ENCODE peak calls at places on chromosome 1, in four cellular contexts. One of them, this sample, is unnamed.

GRCh38 chr1:60169206-60169605 is 95.6 kb upstream of the C1orf87 start:
- DNase-seq in NCI-H1092: no peak
- DNase-seq in Right ventricle myocardium superior: no peak
- DNase-seq in Caco-2: no peak
- DNase-seq in this sample: no peak

GRCh38 chr1:220153147-220153546 is 59.2 kb downstream of the IARS2 start:
- DNase-seq in Caco-2: no peak
- DNase-seq in Right ventricle myocardium superior: no peak
- DNase-seq in NCI-H1092: no peak
- DNase-seq in this sample: no peak

GRCh38 chr1:206738370-206739366 is 31.9 kb upstream of the IL19 start:
- DNase-seq in Right ventricle myocardium superior: no peak
- DNase-seq in NCI-H1092: no peak
- DNase-seq in Caco-2: no peak
- DNase-seq in this sample: no peak

GRCh38 chr1:76668046-76668445 is 199.2 kb upstream of the ST6GALNAC5 start:
- DNase-seq in NCI-H1092: peak; percentile 4
- DNase-seq in Right ventricle myocardium superior: no peak
- DNase-seq in Caco-2: no peak
- DNase-seq in this sample: no peak

GRCh38 chr1:26357121-26357602 is 3.2 kb upstream of the CRYBG2 start:
- DNase-seq in NCI-H1092: no peak
- DNase-seq in Right ventricle myocardium superior: no peak
- DNase-seq in Caco-2: no peak
- DNase-seq in this sample: no peak

GRCh38 chr1:25695991-25696330 is 79.4 kb downstream of the MAN1C1 start:
- DNase-seq in Caco-2: no peak
- DNase-seq in NCI-H1092: no peak
- DNase-seq in Right ventricle myocardium superior: no peak
- DNase-seq in this sample: no peak

GRCh38 chr1:38835230-38835827 is 24.2 kb downstream of the RRAGC start:
- DNase-seq in Right ventricle myocardium superior: no peak
- DNase-seq in NCI-H1092: peak; percentile 71
- DNase-seq in Caco-2: peak; percentile 42
- DNase-seq in this sample: peak; percentile 71

GRCh38 chr1:163673756-163674155 is 352.0 kb downstream of the NUF2 start:
- DNase-seq in Right ventricle myocardium superior: no peak
- DNase-seq in Caco-2: no peak
- DNase-seq in NCI-H1092: no peak
- DNase-seq in this sample: no peak

GRCh38 chr1:16067127-16067768 is 6.2 kb downstream of the FAM131C start:
- DNase-seq in NCI-H1092: peak; percentile 17
- DNase-seq in Caco-2: peak; percentile 64
- DNase-seq in Right ventricle myocardium superior: no peak
- DNase-seq in this sample: no peak

This sample was measured in memory B cell.